ENCODE peak calls at places on chromosomes 7 and 10, in nine cellular contexts. One of them, this sample, is unnamed.

GRCh38 chr7:123494193-123494796 is 40.1 kb downstream of the IQUB start:
- DNase-seq in coronary artery: no peak
- DNase-seq in IMR-90: peak
- DNase-seq in uterus: peak
- DNase-seq in mammary epithelial cell: peak
- DNase-seq in heart left ventricle: no peak
- DNase-seq in kidney: no peak
- DNase-seq in lower lobe of right lung: no peak
- DNase-seq in adrenal gland: peak
- DNase-seq in this sample: peak

GRCh38 chr7:68247566-68247965 is 1250.9 kb downstream of the TYW1 start:
- DNase-seq in coronary artery: no peak
- DNase-seq in IMR-90: no peak
- DNase-seq in uterus: no peak
- DNase-seq in mammary epithelial cell: no peak
- DNase-seq in heart left ventricle: no peak
- DNase-seq in kidney: no peak
- DNase-seq in lower lobe of right lung: no peak
- DNase-seq in adrenal gland: no peak
- DNase-seq in this sample: no peak

GRCh38 chr7:19368540-19368939 is 223.3 kb upstream of the FERD3L start:
- DNase-seq in coronary artery: no peak
- DNase-seq in IMR-90: no peak
- DNase-seq in uterus: no peak
- DNase-seq in mammary epithelial cell: no peak
- DNase-seq in heart left ventricle: no peak
- DNase-seq in kidney: no peak
- DNase-seq in lower lobe of right lung: no peak
- DNase-seq in adrenal gland: no peak
- DNase-seq in this sample: no peak

GRCh38 chr7:6615853-6616555 is 594 bp downstream of the ZNF853 start:
- DNase-seq in coronary artery: no peak
- DNase-seq in IMR-90: no peak
- DNase-seq in uterus: no peak
- DNase-seq in mammary epithelial cell: no peak
- DNase-seq in heart left ventricle: no peak
- DNase-seq in kidney: no peak
- DNase-seq in lower lobe of right lung: peak
- DNase-seq in adrenal gland: peak
- DNase-seq in this sample: no peak

GRCh38 chr10:13349776-13350274 is 1.7 kb upstream of the SEPHS1 start:
- DNase-seq in coronary artery: peak
- DNase-seq in IMR-90: peak
- DNase-seq in uterus: peak
- DNase-seq in mammary epithelial cell: peak
- DNase-seq in heart left ventricle: peak
- DNase-seq in kidney: peak
- DNase-seq in lower lobe of right lung: peak
- DNase-seq in adrenal gland: peak
- DNase-seq in this sample: peak

GRCh38 chr7:44310221-44310848 is 15.1 kb downstream of the CAMK2B start:
- DNase-seq in coronary artery: peak
- DNase-seq in IMR-90: no peak
- DNase-seq in uterus: no peak
- DNase-seq in mammary epithelial cell: no peak
- DNase-seq in heart left ventricle: no peak
- DNase-seq in kidney: no peak
- DNase-seq in lower lobe of right lung: no peak
- DNase-seq in adrenal gland: peak
- DNase-seq in this sample: no peak

GRCh38 chr10:659710-660141 is 29.7 kb downstream of the DIP2C start:
- DNase-seq in coronary artery: no peak
- DNase-seq in IMR-90: peak
- DNase-seq in uterus: no peak
- DNase-seq in mammary epithelial cell: no peak
- DNase-seq in heart left ventricle: no peak
- DNase-seq in kidney: no peak
- DNase-seq in lower lobe of right lung: no peak
- DNase-seq in adrenal gland: no peak
- DNase-seq in this sample: peak

GRCh38 chr10:88127766-88128165 is 264.3 kb downstream of the PTEN start:
- DNase-seq in coronary artery: no peak
- DNase-seq in IMR-90: no peak
- DNase-seq in uterus: no peak
- DNase-seq in mammary epithelial cell: no peak
- DNase-seq in heart left ventricle: no peak
- DNase-seq in kidney: no peak
- DNase-seq in lower lobe of right lung: no peak
- DNase-seq in adrenal gland: no peak
- DNase-seq in this sample: no peak

GRCh38 chr10:70652761-70653657 is 19.3 kb upstream of the ADAMTS14 start:
- DNase-seq in coronary artery: peak
- DNase-seq in IMR-90: peak
- DNase-seq in uterus: no peak
- DNase-seq in mammary epithelial cell: peak
- DNase-seq in heart left ventricle: peak
- DNase-seq in kidney: no peak
- DNase-seq in lower lobe of right lung: no peak
- DNase-seq in adrenal gland: no peak
- DNase-seq in this sample: peak

GRCh38 chr7:135993950-135994349 is 16.8 kb upstream of the MTPN start:
- DNase-seq in coronary artery: no peak
- DNase-seq in IMR-90: no peak
- DNase-seq in uterus: no peak
- DNase-seq in mammary epithelial cell: no peak
- DNase-seq in heart left ventricle: no peak
- DNase-seq in kidney: no peak
- DNase-seq in lower lobe of right lung: no peak
- DNase-seq in adrenal gland: no peak
- DNase-seq in this sample: no peak

GRCh38 chr7:156071612-156072011 is 259.3 kb upstream of the SHH start:
- DNase-seq in coronary artery: no peak
- DNase-seq in IMR-90: no peak
- DNase-seq in uterus: no peak
- DNase-seq in mammary epithelial cell: no peak
- DNase-seq in heart left ventricle: no peak
- DNase-seq in kidney: no peak
- DNase-seq in lower lobe of right lung: no peak
- DNase-seq in adrenal gland: no peak
- DNase-seq in this sample: no peak

GRCh38 chr7:92753614-92754013 is 82.8 kb downstream of the CDK6 start:
- DNase-seq in coronary artery: no peak
- DNase-seq in IMR-90: peak
- DNase-seq in uterus: no peak
- DNase-seq in mammary epithelial cell: peak
- DNase-seq in heart left ventricle: no peak
- DNase-seq in kidney: no peak
- DNase-seq in lower lobe of right lung: no peak
- DNase-seq in adrenal gland: no peak
- DNase-seq in this sample: no peak

GRCh38 chr10:43114743-43115611 is 23.3 kb upstream of the CSGALNACT2 start:
- DNase-seq in coronary artery: no peak
- DNase-seq in IMR-90: no peak
- DNase-seq in uterus: no peak
- DNase-seq in mammary epithelial cell: no peak
- DNase-seq in heart left ventricle: no peak
- DNase-seq in kidney: no peak
- DNase-seq in lower lobe of right lung: peak
- DNase-seq in adrenal gland: no peak
- DNase-seq in this sample: no peak

GRCh38 chr7:51606601-51607154 is 290.1 kb upstream of the COBL start:
- DNase-seq in coronary artery: no peak
- DNase-seq in IMR-90: no peak
- DNase-seq in uterus: no peak
- DNase-seq in mammary epithelial cell: no peak
- DNase-seq in heart left ventricle: no peak
- DNase-seq in kidney: no peak
- DNase-seq in lower lobe of right lung: no peak
- DNase-seq in adrenal gland: no peak
- DNase-seq in this sample: no peak

GRCh38 chr7:17315974-17316373 is 17.5 kb downstream of the AHR start:
- DNase-seq in coronary artery: no peak
- DNase-seq in IMR-90: no peak
- DNase-seq in uterus: no peak
- DNase-seq in mammary epithelial cell: no peak
- DNase-seq in heart left ventricle: no peak
- DNase-seq in kidney: no peak
- DNase-seq in lower lobe of right lung: no peak
- DNase-seq in adrenal gland: no peak
- DNase-seq in this sample: no peak
- TF ChIP-seq CTCF in coronary artery: no peak
- TF ChIP-seq CTCF in IMR-90: no peak
- TF ChIP-seq CTCF in uterus: no peak
- TF ChIP-seq CTCF in mammary epithelial cell: no peak
- TF ChIP-seq CTCF in heart left ventricle: no peak
- TF ChIP-seq CTCF in kidney: no peak
- TF ChIP-seq CTCF in lower lobe of right lung: no peak
- TF ChIP-seq CTCF in adrenal gland: no peak
- TF ChIP-seq CTCF in this sample: no peak

GRCh38 chr10:124074471-124075109 is 18.8 kb downstream of the CHST15 start:
- DNase-seq in coronary artery: no peak
- DNase-seq in IMR-90: no peak
- DNase-seq in uterus: no peak
- DNase-seq in mammary epithelial cell: no peak
- DNase-seq in heart left ventricle: no peak
- DNase-seq in kidney: no peak
- DNase-seq in lower lobe of right lung: peak
- DNase-seq in adrenal gland: peak
- DNase-seq in this sample: no peak
- H3K4me3 ChIP-seq in coronary artery: no peak
- H3K4me3 ChIP-seq in IMR-90: no peak
- H3K4me3 ChIP-seq in uterus: no peak
- H3K4me3 ChIP-seq in mammary epithelial cell: no peak
- H3K4me3 ChIP-seq in heart left ventricle: no peak
- H3K4me3 ChIP-seq in kidney: no peak
- H3K4me3 ChIP-seq in lower lobe of right lung: no peak
- H3K4me3 ChIP-seq in adrenal gland: no peak
- H3K4me3 ChIP-seq in this sample: no peak

DNA sequence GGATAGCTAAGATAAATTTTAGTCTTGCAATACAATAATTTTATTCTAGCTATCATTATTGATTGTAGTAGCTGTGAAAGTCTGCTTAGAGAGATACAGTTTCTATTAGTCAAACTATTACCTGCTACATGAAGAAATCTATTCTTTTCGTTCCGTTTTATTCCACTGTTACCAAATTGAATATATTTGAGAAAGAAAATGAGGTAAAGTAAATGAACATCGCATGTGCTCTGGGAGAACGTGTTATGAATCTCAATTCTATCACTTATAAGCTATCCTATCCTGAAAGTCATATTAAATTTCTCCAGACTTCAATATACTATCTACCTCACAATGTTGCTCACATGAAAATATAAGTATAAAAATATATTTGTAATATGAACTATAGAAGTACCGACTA is 21.3 kb downstream of the GRM3 start:
- DNase-seq in coronary artery: no peak
- DNase-seq in IMR-90: no peak
- DNase-seq in uterus: no peak
- DNase-seq in mammary epithelial cell: no peak
- DNase-seq in heart left ventricle: no peak
- DNase-seq in kidney: no peak
- DNase-seq in lower lobe of right lung: no peak
- DNase-seq in adrenal gland: no peak
- DNase-seq in this sample: no peak
- TF ChIP-seq CTCF in coronary artery: no peak
- TF ChIP-seq CTCF in IMR-90: no peak
- TF ChIP-seq CTCF in uterus: no peak
- TF ChIP-seq CTCF in mammary epithelial cell: no peak
- TF ChIP-seq CTCF in heart left ventricle: no peak
- TF ChIP-seq CTCF in kidney: no peak
- TF ChIP-seq CTCF in lower lobe of right lung: no peak
- TF ChIP-seq CTCF in adrenal gland: no peak
- TF ChIP-seq CTCF in this sample: no peak

GRCh38 chr7:149743481-149743880 is 29.9 kb downstream of the ZNF467 start:
- DNase-seq in coronary artery: no peak
- DNase-seq in IMR-90: no peak
- DNase-seq in uterus: no peak
- DNase-seq in mammary epithelial cell: no peak
- DNase-seq in heart left ventricle: no peak
- DNase-seq in kidney: no peak
- DNase-seq in lower lobe of right lung: no peak
- DNase-seq in adrenal gland: no peak
- DNase-seq in this sample: no peak
- H3K4me3 ChIP-seq in coronary artery: no peak
- H3K4me3 ChIP-seq in IMR-90: no peak
- H3K4me3 ChIP-seq in uterus: no peak
- H3K4me3 ChIP-seq in mammary epithelial cell: no peak
- H3K4me3 ChIP-seq in heart left ventricle: no peak
- H3K4me3 ChIP-seq in kidney: no peak
- H3K4me3 ChIP-seq in lower lobe of right lung: no peak
- H3K4me3 ChIP-seq in adrenal gland: no peak
- H3K4me3 ChIP-seq in this sample: no peak

GRCh38 chr10:16242859-16243613 is 193.8 kb upstream of the PTER start:
- DNase-seq in coronary artery: no peak
- DNase-seq in IMR-90: no peak
- DNase-seq in uterus: no peak
- DNase-seq in mammary epithelial cell: no peak
- DNase-seq in heart left ventricle: no peak
- DNase-seq in kidney: no peak
- DNase-seq in lower lobe of right lung: no peak
- DNase-seq in adrenal gland: no peak
- DNase-seq in this sample: no peak
- TF ChIP-seq CTCF in coronary artery: no peak
- TF ChIP-seq CTCF in IMR-90: no peak
- TF ChIP-seq CTCF in uterus: no peak
- TF ChIP-seq CTCF in mammary epithelial cell: no peak
- TF ChIP-seq CTCF in heart left ventricle: no peak
- TF ChIP-seq CTCF in kidney: no peak
- TF ChIP-seq CTCF in lower lobe of right lung: no peak
- TF ChIP-seq CTCF in adrenal gland: no peak
- TF ChIP-seq CTCF in this sample: no peak

GRCh38 chr7:27176343-27176731 is 2.2 kb upstream of the HOXA10 start:
- DNase-seq in coronary artery: no peak
- DNase-seq in IMR-90: no peak
- DNase-seq in uterus: peak
- DNase-seq in mammary epithelial cell: no peak
- DNase-seq in heart left ventricle: peak
- DNase-seq in kidney: peak
- DNase-seq in lower lobe of right lung: peak
- DNase-seq in adrenal gland: peak
- DNase-seq in this sample: no peak
- H3K4me3 ChIP-seq in coronary artery: no peak
- H3K4me3 ChIP-seq in IMR-90: no peak
- H3K4me3 ChIP-seq in uterus: peak
- H3K4me3 ChIP-seq in mammary epithelial cell: no peak
- H3K4me3 ChIP-seq in heart left ventricle: no peak
- H3K4me3 ChIP-seq in kidney: peak
- H3K4me3 ChIP-seq in lower lobe of right lung: no peak
- H3K4me3 ChIP-seq in adrenal gland: no peak
- H3K4me3 ChIP-seq in this sample: no peak

DNA sequence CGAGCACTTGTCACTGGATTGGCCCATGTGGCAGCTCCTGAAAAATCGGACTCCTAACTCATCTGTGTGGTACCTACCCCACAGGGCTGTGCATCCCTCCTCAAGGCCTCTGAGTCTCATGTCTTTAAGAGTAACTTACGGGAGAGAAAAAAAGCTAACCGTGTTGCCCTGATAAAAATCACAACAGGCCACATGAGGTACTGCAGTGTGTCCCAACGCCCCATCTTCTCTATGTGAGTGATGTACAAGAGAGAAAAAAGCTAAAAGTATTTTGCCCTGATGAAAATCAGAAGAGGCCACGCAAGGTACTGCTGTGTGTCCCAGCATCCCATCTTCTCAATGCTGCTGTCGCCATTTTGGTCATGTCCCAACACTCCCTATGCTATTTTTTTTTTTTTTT is 41.2 kb upstream of the ADRB1 start:
- DNase-seq in coronary artery: no peak
- DNase-seq in IMR-90: no peak
- DNase-seq in uterus: no peak
- DNase-seq in mammary epithelial cell: no peak
- DNase-seq in heart left ventricle: no peak
- DNase-seq in kidney: no peak
- DNase-seq in lower lobe of right lung: no peak
- DNase-seq in adrenal gland: no peak
- DNase-seq in this sample: no peak
- TF ChIP-seq CTCF in coronary artery: no peak
- TF ChIP-seq CTCF in IMR-90: no peak
- TF ChIP-seq CTCF in uterus: no peak
- TF ChIP-seq CTCF in mammary epithelial cell: no peak
- TF ChIP-seq CTCF in heart left ventricle: no peak
- TF ChIP-seq CTCF in kidney: no peak
- TF ChIP-seq CTCF in lower lobe of right lung: no peak
- TF ChIP-seq CTCF in adrenal gland: no peak
- TF ChIP-seq CTCF in this sample: no peak